ENCODE peak calls at places on chromosomes 13 and 19, in ten cellular contexts. R is tibial nerve, P is upper lobe of left lung, H is A549, W is transverse colon, U is SK-N-SH, I is ovary, B is suprapubic skin, X is GM12878, E is esophagus muscularis mucosa. V is an unnamed sample.

GRCh38 chr13:110179116-110179857 is 127.7 kb downstream of the COL4A1 start:
- DNase-seq in X (no peak), R (no peak), H (no peak), E (no peak), B (no peak), P (no peak), U (no peak), W (no peak), I (no peak), V (no peak)

GRCh38 chr13:66853559-66853958 is 376.6 kb downstream of the PCDH9 start:
- DNase-seq in I (no peak), E (no peak), W (no peak), R (no peak), U (no peak), B (no peak), H (no peak), P (no peak), X (no peak), V (no peak)

GRCh38 chr13:101343128-101343787 is 73.0 kb downstream of the NALCN start:
- DNase-seq in I (no peak), U (no peak), B (no peak), E (no peak), P (no peak), H (no peak), W (no peak), X (no peak), R (no peak), V (no peak)

GRCh38 chr19:15180451-15181390 is 20.1 kb downstream of the NOTCH3 start:
- DNase-seq in P (peak), B (no peak), W (peak), E (no peak), I (no peak), R (no peak), U (no peak), X (no peak), H (no peak), V (peak)

GRCh38 chr19:5718579-5719273 is 1.2 kb downstream of the LONP1 start:
- DNase-seq in U (no peak), W (no peak), B (no peak), R (no peak), E (no peak), P (no peak), I (no peak), H (no peak), X (peak), V (no peak)

GRCh38 chr19:1668339-1669123 is 16.1 kb upstream of the TCF3 start:
- DNase-seq in P (no peak), I (no peak), H (no peak), W (peak), B (no peak), U (no peak), R (no peak), X (no peak), E (no peak), V (no peak)

GRCh38 chr13:89541091-89542030 is 1806.1 kb upstream of the MIR17HG start:
- DNase-seq in B (no peak), U (no peak), R (no peak), W (no peak), P (no peak), I (no peak), E (no peak), H (no peak), X (no peak), V (no peak)

GRCh38 chr19:17648097-17648660 is 40.0 kb downstream of the UNC13A start:
- DNase-seq in I (no peak), H (no peak), X (no peak), W (no peak), P (no peak), U (peak), B (no peak), R (no peak), E (no peak), V (no peak)

GRCh38 chr13:104296301-104296700 is 1230.1 kb upstream of the SLC10A2 start:
- DNase-seq in H (no peak), I (no peak), X (no peak), U (no peak), B (no peak), E (no peak), W (no peak), R (no peak), P (no peak), V (no peak)

GRCh38 chr19:2631213-2631821 is 71.2 kb downstream of the GNG7 start:
- DNase-seq in U (no peak), H (no peak), B (no peak), P (no peak), R (no peak), W (no peak), X (no peak), E (no peak), I (no peak), V (no peak)

GRCh38 chr13:97254809-97255208 is 32.7 kb downstream of the MBNL2 start:
- DNase-seq in R (no peak), P (no peak), E (no peak), H (no peak), I (no peak), W (no peak), X (no peak), U (no peak), B (no peak), V (no peak)

GRCh38 chr13:112997188-112998135 is 28.4 kb downstream of the MCF2L start:
- DNase-seq in W (peak), E (no peak), X (no peak), R (no peak), H (no peak), U (no peak), I (no peak), B (no peak), P (no peak), V (peak)

GRCh38 chr13:65063753-65064152 is 2166.4 kb downstream of the PCDH9 start:
- DNase-seq in X (no peak), I (no peak), U (no peak), P (no peak), W (no peak), H (no peak), R (no peak), E (no peak), B (no peak), V (no peak)

GRCh38 chr13:91297503-91297902 is 50.0 kb upstream of the MIR17HG start:
- DNase-seq in I (no peak), P (no peak), U (no peak), R (no peak), B (no peak), H (no peak), X (no peak), W (no peak), E (no peak), V (no peak)

GRCh38 chr13:32857077-32857476 is 159.1 kb upstream of the KL start:
- DNase-seq in I (no peak), W (no peak), B (no peak), P (no peak), H (no peak), X (no peak), E (no peak), U (no peak), R (no peak), V (no peak)

GRCh38 chr19:3507371-3508120 is 1.4 kb downstream of the FZR1 start:
- DNase-seq in U (peak), P (no peak), H (no peak), E (no peak), B (peak), R (no peak), W (peak), I (no peak), X (no peak), V (peak)

GRCh38 chr13:100983111-100983510 is 308.5 kb upstream of the TMTC4 start:
- DNase-seq in W (no peak), B (no peak), H (no peak), X (no peak), I (no peak), E (no peak), U (no peak), R (no peak), P (no peak), V (no peak)

DNA sequence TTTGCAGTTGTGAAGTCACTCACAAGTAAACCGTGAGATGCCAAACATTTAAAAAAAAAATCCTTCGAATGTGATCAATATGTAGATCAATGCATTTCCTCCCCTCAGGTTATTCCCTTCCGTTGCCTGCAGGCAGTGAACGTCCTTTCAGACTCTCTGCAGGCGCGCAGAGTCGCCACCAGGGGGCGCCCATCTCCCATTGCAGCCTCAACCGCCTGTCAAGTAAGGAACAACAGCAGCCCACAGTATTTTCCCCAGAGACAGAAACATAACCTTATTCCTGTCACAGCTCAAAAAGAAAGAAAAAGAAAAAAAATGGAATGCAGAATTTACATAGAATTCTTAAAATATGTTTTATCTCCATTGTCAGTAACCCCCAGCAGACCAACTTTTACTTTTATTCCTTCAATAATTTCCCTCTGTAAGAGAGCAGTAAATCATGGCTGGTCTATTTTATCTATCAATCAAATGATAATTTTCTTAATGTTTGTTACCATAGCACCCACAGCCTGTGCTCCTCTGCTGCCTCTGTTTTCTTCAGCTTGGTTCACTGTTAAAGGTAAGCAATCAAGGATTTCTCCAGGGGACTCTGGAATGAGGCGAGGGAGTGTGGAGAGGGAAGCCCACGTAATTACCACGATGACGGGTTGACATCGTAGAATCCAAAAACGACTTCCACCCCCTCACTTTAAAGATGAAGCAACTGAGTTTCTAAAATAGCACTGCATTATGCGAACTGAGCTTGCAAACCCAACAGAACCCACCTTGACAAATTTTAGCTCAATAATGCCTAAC is 637.6 kb upstream of the ARGLU1 start:
- DNase-seq in I (peak), E (no peak), P (peak), H (peak), U (peak), X (no peak), B (no peak), R (peak), W (peak), V (peak)
- H3K27ac ChIP-seq in I (no peak), E (no peak), P (no peak), H (no peak), U (no peak), X (no peak), B (no peak), R (no peak), W (no peak), V (no peak)

DNA sequence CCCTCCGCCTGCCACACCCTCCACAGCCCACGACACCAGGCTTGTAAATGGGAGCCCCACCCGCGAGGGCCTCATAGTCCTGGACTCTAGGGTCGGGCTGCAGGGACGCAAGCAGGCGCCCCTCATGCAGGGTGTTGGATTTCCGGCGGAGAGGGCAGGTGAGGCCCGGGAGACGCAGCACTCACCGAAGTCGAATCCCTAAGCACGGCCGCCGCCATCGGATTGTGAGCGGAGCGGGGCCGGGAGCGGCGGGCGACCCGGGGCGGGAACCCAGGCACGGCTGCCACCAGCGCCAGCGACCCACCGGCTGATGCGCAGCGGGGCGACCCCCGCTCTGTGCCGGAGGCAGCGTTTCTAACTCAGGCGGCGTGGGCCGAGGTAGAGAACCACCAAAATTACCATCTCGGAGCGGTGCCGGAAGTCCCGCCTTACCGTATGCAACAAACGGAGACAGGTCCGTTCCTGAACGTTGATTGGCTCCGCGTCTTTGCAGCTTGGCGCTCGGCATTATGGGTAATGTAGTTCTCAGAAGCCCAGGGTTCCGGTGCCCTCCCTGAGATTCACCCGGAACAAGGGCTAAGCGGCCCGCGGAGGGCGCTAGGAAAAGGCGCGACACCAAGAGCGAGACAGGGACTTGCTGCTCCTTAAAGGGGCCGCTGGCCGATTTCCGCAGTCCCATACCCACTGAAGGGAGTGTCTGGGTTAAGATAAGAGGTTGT is at the start of gene ZNF416:
- DNase-seq in X (peak), W (peak), E (peak), R (peak), U (peak), B (peak), I (peak), H (peak), P (peak), V (peak)
- TF ChIP-seq CTCF in X (peak), W (no peak), E (peak), R (peak), U (peak), B (no peak), I (no peak), H (no peak), P (no peak), V (peak)

GRCh38 chr13:45292176-45292575 is 48.8 kb downstream of the TPT1 start:
- DNase-seq in R (no peak), I (no peak), B (no peak), P (no peak), X (no peak), H (no peak), E (no peak), U (no peak), W (no peak), V (no peak)
- TF ChIP-seq EP300 in R (no peak), I (no peak), B (no peak), P (no peak), X (no peak), H (no peak), E (no peak), U (no peak), W (no peak), V (no peak)

GRCh38 chr19:38517321-38517720 is 83.8 kb downstream of the RYR1 start:
- DNase-seq in E (no peak), W (no peak), B (no peak), H (no peak), I (no peak), R (no peak), U (no peak), P (no peak), X (no peak), V (no peak)

GRCh38 chr19:38513762-38514167 is 80.3 kb downstream of the RYR1 start:
- DNase-seq in I (no peak), B (no peak), W (no peak), E (no peak), H (no peak), X (no peak), R (no peak), P (no peak), U (no peak), V (no peak)

GRCh38 chr19:38516802-38517201 is 83.3 kb downstream of the RYR1 start:
- DNase-seq in R (no peak), I (no peak), X (no peak), E (no peak), U (no peak), B (no peak), P (no peak), H (no peak), W (no peak), V (no peak)

GRCh38 chr19:38515906-38516305 is 82.4 kb downstream of the RYR1 start:
- DNase-seq in E (no peak), H (no peak), U (no peak), X (no peak), I (no peak), B (no peak), P (no peak), W (no peak), R (no peak), V (no peak)

DNA sequence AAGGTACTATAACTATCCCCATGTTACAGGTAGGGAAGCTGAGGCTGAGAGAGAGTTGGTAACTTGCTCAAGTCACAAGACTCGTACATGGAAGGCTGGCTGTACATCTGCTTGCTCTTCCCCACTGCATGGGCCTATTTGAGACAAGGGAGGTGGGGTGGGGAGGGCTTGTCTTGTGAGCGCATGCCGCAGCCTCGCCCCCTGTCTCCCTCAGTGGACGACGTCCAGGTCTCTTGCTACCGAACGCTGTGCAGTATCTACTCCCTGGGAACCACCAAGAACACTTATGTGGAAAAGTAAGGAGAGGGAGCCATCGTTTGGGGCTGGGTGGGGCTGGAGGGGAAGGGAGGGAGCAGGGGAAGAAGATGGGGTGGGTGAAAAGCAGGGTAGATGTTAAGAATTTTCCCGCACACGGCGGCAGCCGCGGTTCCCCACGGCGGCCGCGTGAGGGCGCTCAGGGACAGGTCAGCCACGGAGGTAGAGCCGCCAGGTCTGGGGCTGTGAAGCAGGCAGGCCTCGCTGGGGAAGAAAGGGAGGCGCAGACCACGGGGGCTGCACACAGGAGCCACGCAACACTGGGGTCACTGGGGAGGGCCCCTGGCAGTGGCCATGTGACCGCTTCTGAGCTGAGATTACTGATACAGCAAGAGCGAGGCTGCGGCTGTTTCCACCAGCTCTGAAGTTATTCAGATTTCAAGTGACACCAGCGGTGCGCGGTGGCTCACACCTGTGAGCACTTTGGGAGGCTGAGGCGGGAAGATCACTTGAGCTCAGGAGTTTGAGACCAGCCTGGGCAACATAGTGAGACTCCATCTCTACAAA is 81.5 kb downstream of the RYR1 start:
- DNase-seq in I (peak), U (peak), P (peak), X (no peak), H (peak), R (peak), W (peak), B (no peak), E (peak), V (peak)
- H3K27ac ChIP-seq in I (no peak), U (no peak), P (no peak), X (no peak), H (peak), R (peak), W (no peak), B (no peak), E (no peak), V (no peak)

GRCh38 chr19:42246869-42247630 is 4.6 kb upstream of the GSK3A start:
- DNase-seq in I (peak), P (no peak), R (no peak), B (no peak), U (no peak), H (no peak), W (no peak), E (peak), X (no peak), V (no peak)

GRCh38 chr19:42248270-42249148 is 6.1 kb upstream of the GSK3A start:
- DNase-seq in R (no peak), P (no peak), I (peak), B (no peak), H (no peak), U (no peak), E (no peak), X (no peak), W (no peak), V (no peak)

GRCh38 chr19:42247631-42248199 is 5.3 kb upstream of the GSK3A start:
- DNase-seq in I (peak), H (no peak), P (no peak), B (no peak), X (no peak), U (no peak), E (no peak), W (no peak), R (no peak), V (no peak)

GRCh38 chr19:42244452-42245220 is 2.2 kb upstream of the GSK3A start:
- DNase-seq in U (peak), P (peak), B (peak), H (peak), I (peak), X (peak), R (peak), E (peak), W (peak), V (peak)

GRCh38 chr19:42246143-42246868 is 3.9 kb upstream of the GSK3A start:
- DNase-seq in B (peak), E (peak), R (peak), W (peak), P (peak), U (peak), H (peak), I (peak), X (no peak), V (peak)
- TF ChIP-seq CTCF in B (peak), E (peak), R (peak), W (peak), P (peak), U (peak), H (peak), I (peak), X (no peak), V (no peak)

GRCh38 chr13:44151474-44151873 is 222.2 kb upstream of the SERP2 start:
- DNase-seq in I (no peak), R (no peak), H (no peak), E (no peak), P (no peak), X (no peak), W (no peak), B (no peak), U (no peak), V (no peak)

GRCh38 chr13:44156294-44156658 is 217.3 kb upstream of the SERP2 start:
- DNase-seq in E (peak), H (no peak), R (no peak), P (no peak), U (no peak), X (no peak), B (no peak), I (no peak), W (no peak), V (no peak)

GRCh38 chr13:44155422-44156293 is 218.0 kb upstream of the SERP2 start:
- DNase-seq in P (peak), W (peak), B (peak), X (no peak), E (peak), U (no peak), H (no peak), R (peak), I (peak), V (peak)

GRCh38 chr13:44149821-44150220 is 223.8 kb upstream of the SERP2 start:
- DNase-seq in H (no peak), R (no peak), E (no peak), P (no peak), B (no peak), I (no peak), X (no peak), W (no peak), U (peak), V (no peak)

DNA sequence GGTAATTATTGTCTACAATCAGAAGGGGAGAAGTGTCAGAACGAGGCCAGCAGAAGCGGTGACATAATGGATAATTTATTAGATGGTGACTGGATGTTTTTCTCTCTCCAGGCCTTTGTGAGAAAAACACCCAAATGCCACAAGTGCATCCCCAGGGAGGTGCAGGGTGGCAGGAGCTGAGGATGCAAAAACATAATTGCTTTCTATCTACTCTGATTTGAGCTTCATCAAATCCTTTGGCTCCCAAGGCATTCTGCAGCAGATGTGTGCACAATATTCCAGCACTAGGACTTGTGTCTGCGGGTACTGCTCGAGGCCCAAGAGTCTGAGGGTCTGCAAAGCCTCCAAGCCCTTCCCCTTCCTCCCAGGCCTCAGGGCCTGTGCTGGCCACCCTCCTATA is 220.1 kb upstream of the SERP2 start:
- DNase-seq in P (no peak), I (no peak), R (no peak), H (no peak), X (no peak), E (no peak), B (no peak), W (no peak), U (no peak), V (no peak)
- TF ChIP-seq EP300 in P (no peak), I (no peak), R (no peak), H (no peak), X (no peak), E (no peak), B (no peak), W (no peak), U (no peak), V (no peak)